ENCODE peak calls at places on chromosomes 6 and 20, in seven cellular contexts. One of them, this sample, is unnamed.

GRCh38 chr6:167679791-167680604 is 146.7 kb upstream of the AFDN start:
- DNase-seq in heart left ventricle: no peak
- DNase-seq in cardiac septum: peak; percentile 61
- DNase-seq in gastrocnemius medialis: no peak
- DNase-seq in NCI-H345: no peak
- DNase-seq in ELR: no peak
- DNase-seq in activated T-cell treated with anti-CD3 and anti-CD28 coated beads for 1 hour: no peak
- DNase-seq in this sample: peak; percentile 45

GRCh38 chr6:104940238-104940880 is 16.5 kb upstream of the LIN28B start:
- DNase-seq in heart left ventricle: no peak
- DNase-seq in cardiac septum: no peak
- DNase-seq in gastrocnemius medialis: no peak
- DNase-seq in NCI-H345: no peak
- DNase-seq in ELR: no peak
- DNase-seq in activated T-cell treated with anti-CD3 and anti-CD28 coated beads for 1 hour: no peak
- DNase-seq in this sample: no peak

GRCh38 chr6:100096356-100096755 is 102.3 kb upstream of the MCHR2 start:
- DNase-seq in heart left ventricle: no peak
- DNase-seq in cardiac septum: no peak
- DNase-seq in gastrocnemius medialis: no peak
- DNase-seq in NCI-H345: no peak
- DNase-seq in ELR: peak; percentile 25
- DNase-seq in activated T-cell treated with anti-CD3 and anti-CD28 coated beads for 1 hour: no peak
- DNase-seq in this sample: no peak

GRCh38 chr6:55668625-55669024 is 89.6 kb upstream of the HMGCLL1 start:
- DNase-seq in heart left ventricle: no peak
- DNase-seq in cardiac septum: no peak
- DNase-seq in gastrocnemius medialis: no peak
- DNase-seq in NCI-H345: no peak
- DNase-seq in ELR: peak; percentile 31
- DNase-seq in activated T-cell treated with anti-CD3 and anti-CD28 coated beads for 1 hour: no peak
- DNase-seq in this sample: no peak

GRCh38 chr20:9911519-9911918 is 72.6 kb upstream of the PAK5 start:
- DNase-seq in heart left ventricle: no peak
- DNase-seq in cardiac septum: no peak
- DNase-seq in gastrocnemius medialis: no peak
- DNase-seq in NCI-H345: no peak
- DNase-seq in ELR: no peak
- DNase-seq in activated T-cell treated with anti-CD3 and anti-CD28 coated beads for 1 hour: no peak
- DNase-seq in this sample: no peak

GRCh38 chr20:63639093-63639860 is 12.4 kb upstream of the GMEB2 start:
- DNase-seq in heart left ventricle: peak; percentile 79
- DNase-seq in cardiac septum: no peak
- DNase-seq in gastrocnemius medialis: no peak
- DNase-seq in NCI-H345: no peak
- DNase-seq in ELR: no peak
- DNase-seq in activated T-cell treated with anti-CD3 and anti-CD28 coated beads for 1 hour: peak; percentile 71
- DNase-seq in this sample: no peak

GRCh38 chr6:101066481-101066880 is 185.4 kb upstream of the ASCC3 start:
- DNase-seq in heart left ventricle: no peak
- DNase-seq in cardiac septum: no peak
- DNase-seq in gastrocnemius medialis: no peak
- DNase-seq in NCI-H345: no peak
- DNase-seq in ELR: no peak
- DNase-seq in activated T-cell treated with anti-CD3 and anti-CD28 coated beads for 1 hour: no peak
- DNase-seq in this sample: no peak

GRCh38 chr6:82268301-82268846 is 20.8 kb upstream of the IBTK start:
- DNase-seq in heart left ventricle: no peak
- DNase-seq in cardiac septum: no peak
- DNase-seq in gastrocnemius medialis: no peak
- DNase-seq in NCI-H345: no peak
- DNase-seq in ELR: peak; percentile 26
- DNase-seq in activated T-cell treated with anti-CD3 and anti-CD28 coated beads for 1 hour: no peak
- DNase-seq in this sample: no peak

GRCh38 chr6:113350521-113350920 is 506.6 kb upstream of the MARCKS start:
- DNase-seq in heart left ventricle: no peak
- DNase-seq in cardiac septum: no peak
- DNase-seq in gastrocnemius medialis: no peak
- DNase-seq in NCI-H345: no peak
- DNase-seq in ELR: no peak
- DNase-seq in activated T-cell treated with anti-CD3 and anti-CD28 coated beads for 1 hour: no peak
- DNase-seq in this sample: no peak

GRCh38 chr6:165762125-165762524 is 99.1 kb upstream of the PDE10A start:
- DNase-seq in heart left ventricle: no peak
- DNase-seq in cardiac septum: no peak
- DNase-seq in gastrocnemius medialis: no peak
- DNase-seq in NCI-H345: no peak
- DNase-seq in ELR: no peak
- DNase-seq in activated T-cell treated with anti-CD3 and anti-CD28 coated beads for 1 hour: no peak
- DNase-seq in this sample: no peak

GRCh38 chr6:116969211-116969863 is 92.3 kb downstream of the RFX6 start:
- DNase-seq in heart left ventricle: no peak
- DNase-seq in cardiac septum: no peak
- DNase-seq in gastrocnemius medialis: peak; percentile 5
- DNase-seq in NCI-H345: peak; percentile 19
- DNase-seq in ELR: peak; percentile 64
- DNase-seq in activated T-cell treated with anti-CD3 and anti-CD28 coated beads for 1 hour: no peak
- DNase-seq in this sample: no peak

GRCh38 chr6:99330159-99330558 is 19.3 kb downstream of the FAXC start:
- DNase-seq in heart left ventricle: no peak
- DNase-seq in cardiac septum: no peak
- DNase-seq in gastrocnemius medialis: no peak
- DNase-seq in NCI-H345: peak; percentile 26
- DNase-seq in ELR: peak; percentile 84
- DNase-seq in activated T-cell treated with anti-CD3 and anti-CD28 coated beads for 1 hour: peak; percentile 33
- DNase-seq in this sample: peak; percentile 61

GRCh38 chr20:44111712-44112335 is 75.2 kb downstream of the JPH2 start:
- DNase-seq in heart left ventricle: no peak
- DNase-seq in cardiac septum: no peak
- DNase-seq in gastrocnemius medialis: no peak
- DNase-seq in NCI-H345: no peak
- DNase-seq in ELR: peak; percentile 17
- DNase-seq in activated T-cell treated with anti-CD3 and anti-CD28 coated beads for 1 hour: no peak
- DNase-seq in this sample: no peak

GRCh38 chr6:157879873-157880254 is 56.8 kb downstream of the SNX9 start:
- DNase-seq in heart left ventricle: no peak
- DNase-seq in cardiac septum: no peak
- DNase-seq in gastrocnemius medialis: no peak
- DNase-seq in NCI-H345: peak; percentile 21
- DNase-seq in ELR: no peak
- DNase-seq in activated T-cell treated with anti-CD3 and anti-CD28 coated beads for 1 hour: no peak
- DNase-seq in this sample: no peak

GRCh38 chr20:53574819-53575218 is 18.8 kb downstream of the ZNF217 start:
- DNase-seq in heart left ventricle: no peak
- DNase-seq in cardiac septum: no peak
- DNase-seq in gastrocnemius medialis: no peak
- DNase-seq in NCI-H345: no peak
- DNase-seq in ELR: no peak
- DNase-seq in activated T-cell treated with anti-CD3 and anti-CD28 coated beads for 1 hour: no peak
- DNase-seq in this sample: no peak

GRCh38 chr6:11163932-11164331 is 52.4 kb upstream of the ERVFRD-1 start:
- DNase-seq in heart left ventricle: no peak
- DNase-seq in cardiac septum: no peak
- DNase-seq in gastrocnemius medialis: no peak
- DNase-seq in NCI-H345: no peak
- DNase-seq in ELR: no peak
- DNase-seq in activated T-cell treated with anti-CD3 and anti-CD28 coated beads for 1 hour: no peak
- DNase-seq in this sample: no peak

GRCh38 chr6:133309579-133309978 is 68.4 kb downstream of the EYA4 start:
- DNase-seq in heart left ventricle: no peak
- DNase-seq in cardiac septum: no peak
- DNase-seq in gastrocnemius medialis: no peak
- DNase-seq in NCI-H345: no peak
- DNase-seq in ELR: no peak
- DNase-seq in activated T-cell treated with anti-CD3 and anti-CD28 coated beads for 1 hour: no peak
- DNase-seq in this sample: no peak

GRCh38 chr6:46453221-46453620 is 38.0 kb downstream of the RCAN2 start:
- DNase-seq in heart left ventricle: no peak
- DNase-seq in cardiac septum: no peak
- DNase-seq in gastrocnemius medialis: no peak
- DNase-seq in NCI-H345: no peak
- DNase-seq in ELR: peak; percentile 49
- DNase-seq in activated T-cell treated with anti-CD3 and anti-CD28 coated beads for 1 hour: no peak
- DNase-seq in this sample: no peak

GRCh38 chr6:141316236-141316635 is 816.5 kb upstream of the GJE1 start:
- DNase-seq in heart left ventricle: no peak
- DNase-seq in cardiac septum: no peak
- DNase-seq in gastrocnemius medialis: no peak
- DNase-seq in NCI-H345: no peak
- DNase-seq in ELR: no peak
- DNase-seq in activated T-cell treated with anti-CD3 and anti-CD28 coated beads for 1 hour: no peak
- DNase-seq in this sample: no peak

GRCh38 chr6:79868098-79868722 is 79.1 kb downstream of the ELOVL4 start:
- DNase-seq in heart left ventricle: no peak
- DNase-seq in cardiac septum: no peak
- DNase-seq in gastrocnemius medialis: no peak
- DNase-seq in NCI-H345: peak; percentile 83
- DNase-seq in ELR: peak; percentile 75
- DNase-seq in activated T-cell treated with anti-CD3 and anti-CD28 coated beads for 1 hour: no peak
- DNase-seq in this sample: no peak

GRCh38 chr6:11233936-11234573 is 1.6 kb upstream of the NEDD9 start:
- DNase-seq in heart left ventricle: no peak
- DNase-seq in cardiac septum: no peak
- DNase-seq in gastrocnemius medialis: no peak
- DNase-seq in NCI-H345: no peak
- DNase-seq in ELR: no peak
- DNase-seq in activated T-cell treated with anti-CD3 and anti-CD28 coated beads for 1 hour: no peak
- DNase-seq in this sample: no peak

GRCh38 chr20:40639132-40639531 is 49.9 kb downstream of the MAFB start:
- DNase-seq in heart left ventricle: no peak
- DNase-seq in cardiac septum: no peak
- DNase-seq in gastrocnemius medialis: no peak
- DNase-seq in NCI-H345: no peak
- DNase-seq in ELR: no peak
- DNase-seq in activated T-cell treated with anti-CD3 and anti-CD28 coated beads for 1 hour: no peak
- DNase-seq in this sample: no peak